ENCODE peak calls at places on chromosomes 12 and 14, in four cellular contexts. S is neural progenitor cell, H is AML-193, Q is suprapubic skin. X is an unnamed sample.

GRCh38 chr12:124734224-124734788 is 129.4 kb downstream of the SCARB1 start:
- DNase-seq in S (peak), H (peak), Q (no peak), X (no peak)

GRCh38 chr12:90809941-90810340 is 145.0 kb downstream of the CCER1 start:
- DNase-seq in S (no peak), H (no peak), Q (no peak), X (no peak)

GRCh38 chr14:59278111-59278510 is 89.6 kb downstream of the DAAM1 start:
- DNase-seq in S (no peak), H (no peak), Q (no peak), X (peak)

GRCh38 chr12:1668833-1669543 is 21.9 kb upstream of the ADIPOR2 start:
- DNase-seq in S (peak), H (peak), Q (no peak), X (peak)

GRCh38 chr12:109998241-109998903 is 858 bp upstream of the ANKRD13A start:
- DNase-seq in S (no peak), H (no peak), Q (no peak), X (no peak)

GRCh38 chr12:102322254-102322653 is 124.6 kb upstream of the PMCH start:
- DNase-seq in S (no peak), H (no peak), Q (no peak), X (no peak)

GRCh38 chr12:85798122-85798521 is 38.1 kb downstream of the RASSF9 start:
- DNase-seq in S (no peak), H (no peak), Q (no peak), X (no peak)

GRCh38 chr14:77353469-77354141 is 23.3 kb downstream of the TMED8 start:
- DNase-seq in S (no peak), H (no peak), Q (no peak), X (no peak)

GRCh38 chr12:114817491-114818440 is 133.8 kb upstream of the TBX3 start:
- DNase-seq in S (no peak), H (no peak), Q (no peak), X (no peak)

GRCh38 chr12:17416748-17417147 is 673.2 kb downstream of the RERGL start:
- DNase-seq in S (no peak), H (no peak), Q (no peak), X (no peak)

GRCh38 chr12:94660436-94660835 is 10.1 kb upstream of the TMCC3 start:
- DNase-seq in S (no peak), H (no peak), Q (no peak), X (no peak)

GRCh38 chr12:64608901-64609542 is 1.3 kb upstream of the RASSF3 start:
- DNase-seq in S (peak), H (peak), Q (no peak), X (peak)

GRCh38 chr12:93832126-93832525 is 155.0 kb downstream of the CRADD start:
- DNase-seq in S (no peak), H (no peak), Q (no peak), X (no peak)

GRCh38 chr12:27975222-27976136 is 2.9 kb upstream of the PTHLH start:
- DNase-seq in S (peak), H (no peak), Q (no peak), X (peak)

GRCh38 chr12:116484807-116485206 is 74.4 kb upstream of the MAP1LC3B2 start:
- DNase-seq in S (no peak), H (no peak), Q (no peak), X (no peak)

GRCh38 chr14:104977008-104977680 is 1.0 kb downstream of the AHNAK2 start:
- DNase-seq in S (no peak), H (no peak), Q (peak), X (no peak)

GRCh38 chr12:71356569-71356968 is 83.0 kb upstream of the LGR5 start:
- DNase-seq in S (no peak), H (no peak), Q (no peak), X (no peak)

GRCh38 chr12:76018111-76018510 is 13.5 kb downstream of the PHLDA1 start:
- DNase-seq in S (peak), H (no peak), Q (no peak), X (peak)

GRCh38 chr12:129665414-129665813 is 238.4 kb downstream of the TMEM132D start:
- DNase-seq in S (no peak), H (no peak), Q (no peak), X (no peak)

GRCh38 chr14:103314496-103315277 is 19.4 kb upstream of the EIF5 start:
- DNase-seq in S (no peak), H (no peak), Q (no peak), X (no peak)

X was measured in SJSA1.